ENCODE peak calls at places on chromosomes 2 and 18, in eight cellular contexts. One of them, this sample, is unnamed. For H3K27me3 and H3K4me1, the result is how much of the 10 kb centered on the place peaks cover.

GRCh38 chr2:221502270-221502973 is 69.7 kb downstream of the EPHA4 start:
- DNase-seq in GM23338: no peak
- DNase-seq in SJCRH30: no peak
- DNase-seq in mesenchymal stem cell: peak
- DNase-seq in MM.1S: no peak
- DNase-seq in Panc1: no peak
- DNase-seq in left ventricle myocardium inferior: no peak
- DNase-seq in neural progenitor cell: no peak
- DNase-seq in this sample: no peak

GRCh38 chr18:46226461-46226860 is 122.3 kb downstream of the HAUS1 start:
- DNase-seq in SJCRH30: no peak
- DNase-seq in MM.1S: no peak
- DNase-seq in Panc1: no peak
- DNase-seq in GM23338: no peak
- DNase-seq in left ventricle myocardium inferior: no peak
- DNase-seq in mesenchymal stem cell: peak
- DNase-seq in neural progenitor cell: no peak
- DNase-seq in this sample: no peak

GRCh38 chr2:107740300-107740699 is 86.4 kb upstream of the RGPD4 start:
- DNase-seq in GM23338: no peak
- DNase-seq in mesenchymal stem cell: no peak
- DNase-seq in SJCRH30: no peak
- DNase-seq in MM.1S: no peak
- DNase-seq in Panc1: no peak
- DNase-seq in neural progenitor cell: no peak
- DNase-seq in left ventricle myocardium inferior: no peak
- DNase-seq in this sample: no peak

GRCh38 chr18:77061946-77062517 is 70.6 kb downstream of the MBP start:
- DNase-seq in GM23338: peak
- DNase-seq in neural progenitor cell: peak
- DNase-seq in Panc1: no peak
- DNase-seq in mesenchymal stem cell: no peak
- DNase-seq in left ventricle myocardium inferior: no peak
- DNase-seq in MM.1S: peak
- DNase-seq in SJCRH30: no peak
- DNase-seq in this sample: no peak

GRCh38 chr2:173773076-173773475 is 192.1 kb downstream of the SP3 start:
- DNase-seq in GM23338: no peak
- DNase-seq in MM.1S: no peak
- DNase-seq in mesenchymal stem cell: no peak
- DNase-seq in SJCRH30: no peak
- DNase-seq in Panc1: no peak
- DNase-seq in left ventricle myocardium inferior: no peak
- DNase-seq in neural progenitor cell: no peak
- DNase-seq in this sample: no peak

GRCh38 chr2:31694444-31694843 is 113.7 kb upstream of the SRD5A2 start:
- DNase-seq in GM23338: peak
- DNase-seq in left ventricle myocardium inferior: no peak
- DNase-seq in mesenchymal stem cell: peak
- DNase-seq in Panc1: no peak
- DNase-seq in SJCRH30: peak
- DNase-seq in neural progenitor cell: peak
- DNase-seq in MM.1S: peak
- DNase-seq in this sample: no peak

GRCh38 chr2:49369650-49370049 is 215.3 kb upstream of the FSHR start:
- DNase-seq in MM.1S: no peak
- DNase-seq in GM23338: no peak
- DNase-seq in Panc1: no peak
- DNase-seq in SJCRH30: no peak
- DNase-seq in left ventricle myocardium inferior: no peak
- DNase-seq in neural progenitor cell: no peak
- DNase-seq in mesenchymal stem cell: no peak
- DNase-seq in this sample: no peak

GRCh38 chr18:48134609-48135008 is 204.2 kb upstream of the SMAD2 start:
- DNase-seq in Panc1: no peak
- DNase-seq in mesenchymal stem cell: no peak
- DNase-seq in GM23338: no peak
- DNase-seq in left ventricle myocardium inferior: no peak
- DNase-seq in SJCRH30: no peak
- DNase-seq in MM.1S: no peak
- DNase-seq in neural progenitor cell: no peak
- DNase-seq in this sample: no peak

GRCh38 chr2:233075966-233076339 is 15.8 kb downstream of the INPP5D start:
- DNase-seq in SJCRH30: no peak
- DNase-seq in MM.1S: peak
- DNase-seq in Panc1: no peak
- DNase-seq in mesenchymal stem cell: no peak
- DNase-seq in left ventricle myocardium inferior: no peak
- DNase-seq in neural progenitor cell: no peak
- DNase-seq in GM23338: peak
- DNase-seq in this sample: no peak

GRCh38 chr2:226215902-226216503 is 583.6 kb downstream of the IRS1 start:
- DNase-seq in SJCRH30: peak
- DNase-seq in Panc1: peak
- DNase-seq in neural progenitor cell: peak
- DNase-seq in left ventricle myocardium inferior: peak
- DNase-seq in MM.1S: peak
- DNase-seq in GM23338: peak
- DNase-seq in mesenchymal stem cell: peak
- DNase-seq in this sample: peak
- H3K27me3 ChIP-seq in SJCRH30: under half
- H3K27me3 ChIP-seq in Panc1: under half
- H3K27me3 ChIP-seq in neural progenitor cell: under half
- H3K27me3 ChIP-seq in left ventricle myocardium inferior: under half
- H3K27me3 ChIP-seq in MM.1S: under half
- H3K27me3 ChIP-seq in GM23338: under half
- H3K27me3 ChIP-seq in mesenchymal stem cell: under half
- H3K27me3 ChIP-seq in this sample: under half

GRCh38 chr18:63189041-63189440 is 130.5 kb downstream of the BCL2 start:
- DNase-seq in SJCRH30: no peak
- DNase-seq in left ventricle myocardium inferior: no peak
- DNase-seq in Panc1: no peak
- DNase-seq in MM.1S: no peak
- DNase-seq in mesenchymal stem cell: no peak
- DNase-seq in GM23338: no peak
- DNase-seq in neural progenitor cell: no peak
- DNase-seq in this sample: no peak

GRCh38 chr18:63186520-63186919 is 133.0 kb downstream of the BCL2 start:
- DNase-seq in neural progenitor cell: no peak
- DNase-seq in MM.1S: no peak
- DNase-seq in Panc1: no peak
- DNase-seq in SJCRH30: no peak
- DNase-seq in mesenchymal stem cell: peak
- DNase-seq in GM23338: no peak
- DNase-seq in left ventricle myocardium inferior: no peak
- DNase-seq in this sample: no peak

GRCh38 chr18:63188063-63188462 is 131.5 kb downstream of the BCL2 start:
- DNase-seq in SJCRH30: no peak
- DNase-seq in Panc1: no peak
- DNase-seq in MM.1S: peak
- DNase-seq in mesenchymal stem cell: no peak
- DNase-seq in neural progenitor cell: no peak
- DNase-seq in left ventricle myocardium inferior: no peak
- DNase-seq in GM23338: no peak
- DNase-seq in this sample: no peak

GRCh38 chr18:63185979-63186378 is 133.6 kb downstream of the BCL2 start:
- DNase-seq in SJCRH30: no peak
- DNase-seq in MM.1S: no peak
- DNase-seq in neural progenitor cell: no peak
- DNase-seq in Panc1: no peak
- DNase-seq in GM23338: no peak
- DNase-seq in left ventricle myocardium inferior: no peak
- DNase-seq in mesenchymal stem cell: peak
- DNase-seq in this sample: no peak

GRCh38 chr18:63186934-63187574 is 132.5 kb downstream of the BCL2 start:
- DNase-seq in Panc1: no peak
- DNase-seq in mesenchymal stem cell: no peak
- DNase-seq in left ventricle myocardium inferior: no peak
- DNase-seq in MM.1S: peak
- DNase-seq in neural progenitor cell: no peak
- DNase-seq in SJCRH30: no peak
- DNase-seq in GM23338: no peak
- DNase-seq in this sample: no peak
- H3K4me3 ChIP-seq in Panc1: no peak
- H3K4me3 ChIP-seq in mesenchymal stem cell: no peak
- H3K4me3 ChIP-seq in left ventricle myocardium inferior: no peak
- H3K4me3 ChIP-seq in MM.1S: no peak
- H3K4me3 ChIP-seq in neural progenitor cell: no peak
- H3K4me3 ChIP-seq in SJCRH30: no peak
- H3K4me3 ChIP-seq in GM23338: no peak
- H3K4me3 ChIP-seq in this sample: no peak

GRCh38 chr18:2978208-2978607 is 34.7 kb downstream of the LPIN2 start:
- DNase-seq in MM.1S: no peak
- DNase-seq in Panc1: no peak
- DNase-seq in neural progenitor cell: no peak
- DNase-seq in left ventricle myocardium inferior: no peak
- DNase-seq in SJCRH30: no peak
- DNase-seq in mesenchymal stem cell: no peak
- DNase-seq in GM23338: no peak
- DNase-seq in this sample: no peak
- H3K4me1 ChIP-seq in MM.1S: under half
- H3K4me1 ChIP-seq in Panc1: half or more
- H3K4me1 ChIP-seq in neural progenitor cell: under half
- H3K4me1 ChIP-seq in left ventricle myocardium inferior: half or more
- H3K4me1 ChIP-seq in SJCRH30: under half
- H3K4me1 ChIP-seq in mesenchymal stem cell: under half
- H3K4me1 ChIP-seq in GM23338: under half
- H3K4me1 ChIP-seq in this sample: under half

DNA sequence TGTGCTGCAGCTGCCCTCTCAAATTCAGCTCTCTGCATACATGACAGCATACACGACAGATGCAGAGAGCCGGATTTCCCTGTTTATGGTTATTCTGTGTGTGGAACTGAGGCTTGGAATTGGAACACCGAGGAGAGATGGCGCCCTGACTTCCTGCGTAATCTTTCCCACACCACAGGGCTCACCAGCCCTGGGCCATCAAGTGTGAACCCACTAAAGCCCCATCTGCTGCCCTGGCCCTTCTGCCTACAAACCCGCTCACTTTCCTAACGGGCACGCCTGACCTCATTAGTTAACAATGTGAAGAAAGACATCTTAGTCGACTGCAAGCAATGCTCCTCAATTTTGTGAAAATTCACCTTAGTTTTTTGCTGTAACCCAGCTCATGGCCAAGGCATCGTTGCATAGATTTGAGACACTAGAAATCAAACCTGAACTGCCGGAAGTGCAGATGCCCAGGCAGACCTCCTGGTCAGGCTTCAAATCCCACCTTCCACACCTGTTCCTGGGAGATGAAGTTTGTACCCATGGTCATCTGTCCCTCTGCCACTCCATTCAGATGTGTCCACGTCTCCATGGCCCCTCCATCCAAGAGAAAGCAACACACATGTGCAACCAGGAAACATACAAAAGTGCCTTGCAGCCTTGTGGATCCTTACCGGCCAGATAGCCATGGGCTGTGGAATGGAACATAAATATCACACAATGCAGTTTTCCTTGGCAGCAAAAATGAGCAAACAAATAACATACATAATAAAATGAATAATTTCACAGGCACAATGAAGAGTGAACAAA is 5.0 kb upstream of the CIDEA start:
- DNase-seq in Panc1: no peak
- DNase-seq in neural progenitor cell: no peak
- DNase-seq in left ventricle myocardium inferior: no peak
- DNase-seq in MM.1S: no peak
- DNase-seq in GM23338: no peak
- DNase-seq in mesenchymal stem cell: no peak
- DNase-seq in SJCRH30: no peak
- DNase-seq in this sample: no peak
- H3K27me3 ChIP-seq in Panc1: under half
- H3K27me3 ChIP-seq in neural progenitor cell: half or more
- H3K27me3 ChIP-seq in left ventricle myocardium inferior: half or more
- H3K27me3 ChIP-seq in MM.1S: under half
- H3K27me3 ChIP-seq in GM23338: under half
- H3K27me3 ChIP-seq in mesenchymal stem cell: half or more
- H3K27me3 ChIP-seq in SJCRH30: under half
- H3K27me3 ChIP-seq in this sample: under half